ENCODE peak calls at places on chromosomes 5 and 9, in six cellular contexts. V, I, Z, U, C and B are unnamed samples.

GRCh38 chr5:78806544-78806943 is 158.0 kb upstream of the LHFPL2 start:
- DNase-seq in V (no peak), I (peak; percentile 33), Z (no peak), U (no peak), C (peak; percentile 93), B (peak; percentile 73)

GRCh38 chr5:128100860-128101557 is 17.4 kb downstream of the SLC12A2 start:
- DNase-seq in V (no peak), I (no peak), Z (no peak), U (peak; percentile 6), C (no peak), B (no peak)

GRCh38 chr5:920321-920720 is 27.6 kb downstream of the TRIP13 start:
- DNase-seq in V (no peak), I (no peak), Z (no peak), U (no peak), C (no peak), B (no peak)

GRCh38 chr9:6924149-6924548 is 166.4 kb downstream of the KDM4C start:
- DNase-seq in V (no peak), I (no peak), Z (no peak), U (no peak), C (no peak), B (no peak)

GRCh38 chr9:14939378-14939777 is 29.1 kb upstream of the FREM1 start:
- DNase-seq in V (no peak), I (no peak), Z (no peak), U (no peak), C (no peak), B (no peak)

GRCh38 chr9:130453487-130453886 is 8.7 kb downstream of the ASS1 start:
- DNase-seq in V (no peak), I (no peak), Z (no peak), U (peak; percentile 93), C (peak; percentile 18), B (no peak)

GRCh38 chr5:141681295-141681694 is 735 bp downstream of the ARAP3 start:
- DNase-seq in V (no peak), I (no peak), Z (no peak), U (no peak), C (no peak), B (no peak)

GRCh38 chr5:25393321-25393720 is 748.5 kb upstream of the CDH10 start:
- DNase-seq in V (no peak), I (no peak), Z (no peak), U (no peak), C (no peak), B (no peak)

GRCh38 chr5:154015071-154015693 is 23.5 kb downstream of the FAM114A2 start:
- DNase-seq in V (no peak), I (no peak), Z (no peak), U (no peak), C (no peak), B (no peak)

GRCh38 chr9:89177021-89177400 is 1.6 kb downstream of the SHC3 start:
- DNase-seq in V (no peak), I (no peak), Z (no peak), U (no peak), C (peak; percentile 50), B (no peak)

GRCh38 chr5:172146748-172147092 is 41.3 kb downstream of the STK10 start:
- DNase-seq in V (no peak), I (no peak), Z (no peak), U (no peak), C (no peak), B (no peak)

GRCh38 chr9:98768344-98768743 is 28.0 kb downstream of the ANKS6 start:
- DNase-seq in V (no peak), I (no peak), Z (no peak), U (no peak), C (no peak), B (no peak)

GRCh38 chr9:130181645-130182044 is 9.4 kb downstream of the NCS1 start:
- DNase-seq in V (no peak), I (no peak), Z (no peak), U (no peak), C (no peak), B (no peak)

GRCh38 chr5:167555771-167556170 is 735.7 kb upstream of the WWC1 start:
- DNase-seq in V (no peak), I (no peak), Z (no peak), U (no peak), C (no peak), B (no peak)

GRCh38 chr9:95341262-95342011 is 23.9 kb upstream of the FANCC start:
- DNase-seq in V (no peak), I (no peak), Z (no peak), U (peak; percentile 52), C (no peak), B (no peak)

GRCh38 chr5:173720341-173721258 is 104.2 kb upstream of the BOD1 start:
- DNase-seq in V (no peak), I (no peak), Z (no peak), U (no peak), C (no peak), B (no peak)

GRCh38 chr9:127574089-127574921 is 37.8 kb upstream of the STXBP1 start:
- DNase-seq in V (peak; percentile 85), I (no peak), Z (no peak), U (no peak), C (no peak), B (peak; percentile 53)

GRCh38 chr5:57082441-57083067 is 91.3 kb upstream of the GPBP1 start:
- DNase-seq in V (no peak), I (no peak), Z (no peak), U (no peak), C (peak; percentile 5), B (no peak)

GRCh38 chr9:109906766-109907382 is 126.9 kb downstream of the PALM2AKAP2 start:
- DNase-seq in V (no peak), I (no peak), Z (no peak), U (peak; percentile 55), C (peak; percentile 39), B (no peak)

GRCh38 chr9:111992523-111992922 is 95.9 kb downstream of the UGCG start:
- DNase-seq in V (no peak), I (no peak), Z (peak; percentile 77), U (no peak), C (peak; percentile 52), B (peak; percentile 83)

GRCh38 chr9:123343428-123344272 is 12.3 kb upstream of the CRB2 start:
- DNase-seq in V (no peak), I (no peak), Z (no peak), U (no peak), C (no peak), B (no peak)

GRCh38 chr5:998276-998974 is 10.2 kb upstream of the NKD2 start:
- DNase-seq in V (peak; percentile 58), I (no peak), Z (no peak), U (no peak), C (no peak), B (no peak)

GRCh38 chr9:88579363-88579715 is 44.4 kb downstream of the NXNL2 start:
- DNase-seq in V (no peak), I (no peak), Z (no peak), U (no peak), C (no peak), B (no peak)

GRCh38 chr9:71286146-71286545 is 164.7 kb upstream of the TRPM3 start:
- DNase-seq in V (no peak), I (no peak), Z (no peak), U (no peak), C (no peak), B (no peak)

GRCh38 chr5:43592363-43592762 is 10.6 kb upstream of the NNT start:
- DNase-seq in V (no peak), I (no peak), Z (no peak), U (no peak), C (no peak), B (no peak)

GRCh38 chr5:78829811-78830499 is 155.2 kb downstream of the ARSB start:
- DNase-seq in V (no peak), I (no peak), Z (no peak), U (no peak), C (no peak), B (no peak)

GRCh38 chr9:70587143-70587710 is 172.8 kb upstream of the KLF9 start:
- DNase-seq in V (no peak), I (no peak), Z (no peak), U (no peak), C (peak; percentile 75), B (no peak)

GRCh38 chr9:114385412-114386181 is 2.2 kb downstream of the AKNA start:
- DNase-seq in V (peak; percentile 83), I (peak; percentile 70), Z (peak; percentile 97), U (no peak), C (peak; percentile 89), B (peak; percentile 92)

GRCh38 chr5:61758711-61759110 is 426.7 kb downstream of the ZSWIM6 start:
- DNase-seq in V (no peak), I (no peak), Z (no peak), U (peak; percentile 12), C (no peak), B (no peak)

GRCh38 chr9:137406876-137407589 is 15.9 kb downstream of the EXD3 start:
- DNase-seq in V (peak; percentile 85), I (no peak), Z (no peak), U (peak; percentile 87), C (peak; percentile 46), B (no peak)

GRCh38 chr9:81868145-81868544 is 60.1 kb upstream of the SPATA31D4 start:
- DNase-seq in V (no peak), I (no peak), Z (no peak), U (no peak), C (no peak), B (no peak)

GRCh38 chr5:127022846-127023245 is 7.5 kb downstream of the MARCHF3 start:
- DNase-seq in V (no peak), I (no peak), Z (no peak), U (no peak), C (no peak), B (no peak)
- H3K27ac ChIP-seq in V (no peak overlapping the region), I (no peak overlapping the region), Z (no peak overlapping the region), U (no peak overlapping the region), C (no peak overlapping the region), B (no peak overlapping the region)

GRCh38 chr9:104963076-104963475 is 35.1 kb upstream of the ABCA1 start:
- DNase-seq in V (no peak), I (no peak), Z (no peak), U (no peak), C (no peak), B (no peak)

GRCh38 chr9:104961238-104961637 is 33.3 kb upstream of the ABCA1 start:
- DNase-seq in V (no peak), I (no peak), Z (peak; percentile 2), U (no peak), C (peak; percentile 57), B (peak; percentile 88)

GRCh38 chr9:104958756-104959155 is 30.8 kb upstream of the ABCA1 start:
- DNase-seq in V (no peak), I (no peak), Z (no peak), U (no peak), C (no peak), B (no peak)

GRCh38 chr9:104961701-104962359 is 33.9 kb upstream of the ABCA1 start:
- DNase-seq in V (no peak), I (no peak), Z (no peak), U (no peak), C (no peak), B (no peak)
- H3K27ac ChIP-seq in V (no peak overlapping the region), I (no peak overlapping the region), Z (no peak overlapping the region), U (no peak overlapping the region), C (no peak overlapping the region), B (no peak overlapping the region)

GRCh38 chr9:125931211-125931610 is 184.0 kb downstream of the PBX3 start:
- DNase-seq in V (no peak), I (no peak), Z (no peak), U (no peak), C (no peak), B (no peak)
- H3K27ac ChIP-seq in V (no peak overlapping the region), I (no peak overlapping the region), Z (no peak overlapping the region), U (no peak overlapping the region), C (no peak overlapping the region), B (no peak overlapping the region)

GRCh38 chr9:75998107-75998780 is 107.8 kb downstream of the PCSK5 start:
- DNase-seq in V (no peak), I (no peak), Z (no peak), U (no peak), C (no peak), B (no peak)
- H3K27ac ChIP-seq in V (no peak overlapping the region), I (no peak overlapping the region), Z (no peak overlapping the region), U (no peak overlapping the region), C (no peak overlapping the region), B (no peak overlapping the region)